ENCODE peak calls at places on chromosome 18, in four cellular contexts. One of them, this sample, is unnamed.

GRCh38 chr18:57060814-57061213 is 86.1 kb upstream of the BOD1L2 start:
- DNase-seq in thoracic aorta: no peak
- DNase-seq in CD4-positive, alpha-beta T cell: no peak
- DNase-seq in lung: no peak
- DNase-seq in this sample: no peak

GRCh38 chr18:74795766-74796165 is 198.1 kb downstream of the ZNF407 start:
- DNase-seq in thoracic aorta: no peak
- DNase-seq in CD4-positive, alpha-beta T cell: no peak
- DNase-seq in lung: no peak
- DNase-seq in this sample: no peak

GRCh38 chr18:44744206-44745180 is 63.8 kb downstream of the SETBP1 start:
- DNase-seq in thoracic aorta: no peak
- DNase-seq in CD4-positive, alpha-beta T cell: no peak
- DNase-seq in lung: no peak
- DNase-seq in this sample: no peak

GRCh38 chr18:59298871-59299270 is 19.6 kb downstream of the CPLX4 start:
- DNase-seq in thoracic aorta: no peak
- DNase-seq in CD4-positive, alpha-beta T cell: no peak
- DNase-seq in lung: no peak
- DNase-seq in this sample: peak; percentile 60

GRCh38 chr18:48612511-48612910 is 73.7 kb downstream of the CTIF start:
- DNase-seq in thoracic aorta: no peak
- DNase-seq in CD4-positive, alpha-beta T cell: no peak
- DNase-seq in lung: no peak
- DNase-seq in this sample: no peak

GRCh38 chr18:46761054-46761769 is 4.4 kb upstream of the ST8SIA5 start:
- DNase-seq in thoracic aorta: no peak
- DNase-seq in CD4-positive, alpha-beta T cell: no peak
- DNase-seq in lung: no peak
- DNase-seq in this sample: no peak

GRCh38 chr18:76736309-76736708 is 86.0 kb upstream of the ZNF236 start:
- DNase-seq in thoracic aorta: no peak
- DNase-seq in CD4-positive, alpha-beta T cell: no peak
- DNase-seq in lung: no peak
- DNase-seq in this sample: no peak

GRCh38 chr18:76524900-76525698 is 30.1 kb upstream of the ZNF516 start:
- DNase-seq in thoracic aorta: no peak
- DNase-seq in CD4-positive, alpha-beta T cell: no peak
- DNase-seq in lung: no peak
- DNase-seq in this sample: no peak

GRCh38 chr18:75530548-75531211 is 103.2 kb upstream of the SMIM21 start:
- DNase-seq in thoracic aorta: no peak
- DNase-seq in CD4-positive, alpha-beta T cell: no peak
- DNase-seq in lung: peak; percentile 31
- DNase-seq in this sample: no peak

GRCh38 chr18:623760-624620 is 27.2 kb downstream of the CLUL1 start:
- DNase-seq in thoracic aorta: no peak
- DNase-seq in CD4-positive, alpha-beta T cell: peak; percentile 27
- DNase-seq in lung: peak; percentile 68
- DNase-seq in this sample: no peak

GRCh38 chr18:58578321-58578720 is 50.6 kb downstream of the ALPK2 start:
- DNase-seq in thoracic aorta: no peak
- DNase-seq in CD4-positive, alpha-beta T cell: no peak
- DNase-seq in lung: no peak
- DNase-seq in this sample: peak; percentile 89

GRCh38 chr18:23380001-23380550 is 73.0 kb upstream of the RIOK3 start:
- DNase-seq in thoracic aorta: no peak
- DNase-seq in CD4-positive, alpha-beta T cell: no peak
- DNase-seq in lung: peak; percentile 85
- DNase-seq in this sample: no peak

GRCh38 chr18:9925795-9926194 is 12.0 kb downstream of the VAPA start:
- DNase-seq in thoracic aorta: no peak
- DNase-seq in CD4-positive, alpha-beta T cell: no peak
- DNase-seq in lung: no peak
- DNase-seq in this sample: no peak

GRCh38 chr18:42892181-42892580 is 223.3 kb downstream of the RIT2 start:
- DNase-seq in thoracic aorta: no peak
- DNase-seq in CD4-positive, alpha-beta T cell: no peak
- DNase-seq in lung: no peak
- DNase-seq in this sample: no peak

GRCh38 chr18:31217455-31217854 is 54.8 kb upstream of the DSC1 start:
- DNase-seq in thoracic aorta: no peak
- DNase-seq in CD4-positive, alpha-beta T cell: no peak
- DNase-seq in lung: no peak
- DNase-seq in this sample: no peak

GRCh38 chr18:48997985-48998831 is 47.4 kb upstream of the SMAD7 start:
- DNase-seq in thoracic aorta: peak; percentile 82
- DNase-seq in CD4-positive, alpha-beta T cell: no peak
- DNase-seq in lung: peak; percentile 73
- DNase-seq in this sample: no peak

GRCh38 chr18:10386956-10387355 is 67.5 kb upstream of the APCDD1 start:
- DNase-seq in thoracic aorta: no peak
- DNase-seq in CD4-positive, alpha-beta T cell: no peak
- DNase-seq in lung: no peak
- DNase-seq in this sample: no peak

GRCh38 chr18:73597832-73598615 is 549.6 kb downstream of the FBXO15 start:
- DNase-seq in thoracic aorta: no peak
- DNase-seq in CD4-positive, alpha-beta T cell: no peak
- DNase-seq in lung: no peak
- DNase-seq in this sample: no peak

GRCh38 chr18:40380657-40381441 is 1574.2 kb upstream of the PIK3C3 start:
- DNase-seq in thoracic aorta: no peak
- DNase-seq in CD4-positive, alpha-beta T cell: no peak
- DNase-seq in lung: no peak
- DNase-seq in this sample: no peak

GRCh38 chr18:7116001-7116831 is 1.4 kb downstream of the LAMA1 start:
- DNase-seq in thoracic aorta: no peak
- DNase-seq in CD4-positive, alpha-beta T cell: no peak
- DNase-seq in lung: no peak
- DNase-seq in this sample: no peak

GRCh38 chr18:8830067-8831060 is 125.0 kb downstream of the MTCL1 start:
- DNase-seq in thoracic aorta: no peak
- DNase-seq in CD4-positive, alpha-beta T cell: no peak
- DNase-seq in lung: no peak
- DNase-seq in this sample: no peak

GRCh38 chr18:75341267-75341666 is 86.2 kb downstream of the SMIM21 start:
- DNase-seq in thoracic aorta: no peak
- DNase-seq in CD4-positive, alpha-beta T cell: no peak
- DNase-seq in lung: no peak
- DNase-seq in this sample: peak; percentile 84

GRCh38 chr18:72700961-72701710 is 157.0 kb upstream of the CBLN2 start:
- DNase-seq in thoracic aorta: no peak
- DNase-seq in CD4-positive, alpha-beta T cell: no peak
- DNase-seq in lung: no peak
- DNase-seq in this sample: no peak

GRCh38 chr18:55321268-55322175 is 266.5 kb downstream of the TCF4 start:
- DNase-seq in thoracic aorta: peak; percentile 71
- DNase-seq in CD4-positive, alpha-beta T cell: no peak
- DNase-seq in lung: peak; percentile 84
- DNase-seq in this sample: no peak

GRCh38 chr18:2036136-2036535 is 535.2 kb downstream of the METTL4 start:
- DNase-seq in thoracic aorta: no peak
- DNase-seq in CD4-positive, alpha-beta T cell: no peak
- DNase-seq in lung: no peak
- DNase-seq in this sample: no peak

GRCh38 chr18:5106730-5107129 is 90.3 kb downstream of the AKAIN1 start:
- DNase-seq in thoracic aorta: no peak
- DNase-seq in CD4-positive, alpha-beta T cell: no peak
- DNase-seq in lung: no peak
- DNase-seq in this sample: no peak

GRCh38 chr18:46152808-46153617 is 48.8 kb downstream of the HAUS1 start:
- DNase-seq in thoracic aorta: no peak
- DNase-seq in CD4-positive, alpha-beta T cell: no peak
- DNase-seq in lung: no peak
- DNase-seq in this sample: no peak

GRCh38 chr18:59715966-59716369 is 18.7 kb upstream of the CCBE1 start:
- DNase-seq in thoracic aorta: no peak
- DNase-seq in CD4-positive, alpha-beta T cell: no peak
- DNase-seq in lung: no peak
- DNase-seq in this sample: no peak

GRCh38 chr18:10101293-10101701 is 187.5 kb downstream of the VAPA start:
- DNase-seq in thoracic aorta: no peak
- DNase-seq in CD4-positive, alpha-beta T cell: no peak
- DNase-seq in lung: no peak
- DNase-seq in this sample: no peak

DNA sequence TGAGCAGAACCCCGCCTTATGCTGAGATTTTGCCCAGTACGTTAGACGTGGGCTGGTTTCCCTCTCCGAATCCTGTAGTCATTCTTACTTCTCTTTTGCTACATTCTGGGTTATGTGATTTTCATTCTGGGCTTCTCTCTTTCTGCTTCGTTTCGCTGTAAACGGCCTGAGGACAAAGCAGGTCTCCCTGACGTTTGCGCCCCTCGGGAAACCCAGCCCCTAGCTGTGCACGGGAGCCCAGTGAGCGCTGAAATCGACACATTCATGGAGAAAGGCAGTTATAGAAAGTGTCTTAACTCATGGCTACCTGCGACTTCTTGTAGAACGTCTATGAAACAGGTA is 22.7 kb upstream of the MC5R start:
- DNase-seq in thoracic aorta: no peak
- DNase-seq in CD4-positive, alpha-beta T cell: no peak
- DNase-seq in lung: no peak
- DNase-seq in this sample: no peak
- TF ChIP-seq CTCF in thoracic aorta: no peak
- TF ChIP-seq CTCF in CD4-positive, alpha-beta T cell: peak; percentile 27
- TF ChIP-seq CTCF in lung: no peak
- TF ChIP-seq CTCF in this sample: no peak

GRCh38 chr18:21851327-21851961 is 110.9 kb downstream of the MIB1 start:
- DNase-seq in thoracic aorta: no peak
- DNase-seq in CD4-positive, alpha-beta T cell: no peak
- DNase-seq in lung: no peak
- DNase-seq in this sample: no peak
- TF ChIP-seq CTCF in thoracic aorta: peak; percentile 42
- TF ChIP-seq CTCF in CD4-positive, alpha-beta T cell: peak; percentile 41
- TF ChIP-seq CTCF in lung: no peak
- TF ChIP-seq CTCF in this sample: peak; percentile 39

GRCh38 chr18:11980555-11981382 is 538 bp upstream of the IMPA2 start:
- DNase-seq in thoracic aorta: peak; percentile 92
- DNase-seq in CD4-positive, alpha-beta T cell: peak; percentile 93
- DNase-seq in lung: peak; percentile 99
- DNase-seq in this sample: peak; percentile 85
- TF ChIP-seq CTCF in thoracic aorta: no peak
- TF ChIP-seq CTCF in CD4-positive, alpha-beta T cell: no peak
- TF ChIP-seq CTCF in lung: no peak
- TF ChIP-seq CTCF in this sample: no peak

GRCh38 chr18:78506031-78506461 is 473.6 kb upstream of the SALL3 start:
- DNase-seq in thoracic aorta: no peak
- DNase-seq in CD4-positive, alpha-beta T cell: no peak
- DNase-seq in lung: no peak
- DNase-seq in this sample: no peak
- TF ChIP-seq CTCF in thoracic aorta: no peak
- TF ChIP-seq CTCF in CD4-positive, alpha-beta T cell: no peak
- TF ChIP-seq CTCF in lung: no peak
- TF ChIP-seq CTCF in this sample: no peak

GRCh38 chr18:51028201-51028805 is 1.7 kb upstream of the SMAD4 start:
- DNase-seq in thoracic aorta: no peak
- DNase-seq in CD4-positive, alpha-beta T cell: no peak
- DNase-seq in lung: no peak
- DNase-seq in this sample: no peak
- TF ChIP-seq CTCF in thoracic aorta: no peak
- TF ChIP-seq CTCF in CD4-positive, alpha-beta T cell: no peak
- TF ChIP-seq CTCF in lung: no peak
- TF ChIP-seq CTCF in this sample: no peak

GRCh38 chr18:36095936-36096519 is 28.7 kb upstream of the RPRD1A start:
- DNase-seq in thoracic aorta: no peak
- DNase-seq in CD4-positive, alpha-beta T cell: no peak
- DNase-seq in lung: no peak
- DNase-seq in this sample: peak; percentile 28
- TF ChIP-seq CTCF in thoracic aorta: peak; percentile 53
- TF ChIP-seq CTCF in CD4-positive, alpha-beta T cell: peak; percentile 84
- TF ChIP-seq CTCF in lung: peak; percentile 40
- TF ChIP-seq CTCF in this sample: peak; percentile 65

This sample was measured in D721Med.